ENCODE peak calls at places on chromosomes 3 and 15, in ten cellular contexts. W, Z, G, K, J, L, M, I, H and U are unnamed samples.

GRCh38 chr3:128710816-128711433 is 15.1 kb upstream of the RAB7A start:
- DNase-seq in J (no peak), K (no peak), Z (no peak), H (no peak), M (no peak), L (no peak), W (no peak), G (no peak), I (no peak), U (no peak)

GRCh38 chr3:23712095-23712494 is 93.7 kb upstream of the UBE2E1 start:
- DNase-seq in G (no peak), I (peak; percentile 5), K (no peak), W (no peak), J (no peak), Z (no peak), L (no peak), M (no peak), H (no peak), U (no peak)

GRCh38 chr15:76163429-76164020 is 103.7 kb downstream of the TMEM266 start:
- DNase-seq in I (no peak), K (no peak), G (no peak), Z (no peak), W (no peak), L (no peak), J (peak; percentile 89), M (peak; percentile 79), H (no peak), U (no peak)

GRCh38 chr3:192848371-192849233 is 69.1 kb downstream of the MB21D2 start:
- DNase-seq in I (no peak), G (no peak), H (no peak), K (no peak), W (no peak), L (no peak), M (no peak), J (peak; percentile 42), Z (no peak), U (no peak)

GRCh38 chr3:186843039-186843432 is 526 bp downstream of the ADIPOQ start:
- DNase-seq in H (no peak), J (no peak), G (no peak), W (no peak), Z (no peak), K (no peak), L (no peak), I (no peak), M (no peak), U (no peak)

GRCh38 chr3:139312959-139313358 is 30.9 kb upstream of the MRPS22 start:
- DNase-seq in K (no peak), Z (no peak), I (no peak), W (no peak), G (peak; percentile 32), M (no peak), J (peak; percentile 78), L (no peak), H (no peak), U (no peak)

GRCh38 chr3:180252683-180253082 is 215.9 kb upstream of the PEX5L start:
- DNase-seq in L (no peak), Z (no peak), H (no peak), K (no peak), J (no peak), W (no peak), M (no peak), G (no peak), I (no peak), U (no peak)

GRCh38 chr3:18389108-18389733 is 35.9 kb downstream of the SATB1 start:
- DNase-seq in Z (no peak), L (no peak), I (peak; percentile 12), M (no peak), J (peak; percentile 6), H (peak; percentile 51), G (peak; percentile 31), W (peak; percentile 20), K (no peak), U (no peak)

GRCh38 chr3:154888386-154888785 is 191.7 kb upstream of the MME start:
- DNase-seq in J (no peak), I (no peak), H (no peak), K (no peak), Z (no peak), W (no peak), L (no peak), M (no peak), G (no peak), U (no peak)

GRCh38 chr3:66405701-66406091 is 95.1 kb downstream of the LRIG1 start:
- DNase-seq in M (no peak), H (no peak), K (no peak), Z (no peak), I (peak; percentile 21), L (no peak), G (no peak), J (peak; percentile 60), W (no peak), U (no peak)

GRCh38 chr3:156581954-156582353 is 27.0 kb upstream of the SSR3 start:
- DNase-seq in L (no peak), K (no peak), W (no peak), H (no peak), Z (no peak), I (no peak), J (no peak), G (no peak), M (no peak), U (no peak)

GRCh38 chr3:3356836-3357235 is 177.3 kb upstream of the CRBN start:
- DNase-seq in G (no peak), I (no peak), L (no peak), H (no peak), J (no peak), K (no peak), M (no peak), Z (no peak), W (no peak), U (no peak)

GRCh38 chr15:66698318-66698961 is 3.6 kb upstream of the SMAD6 start:
- DNase-seq in W (no peak), Z (no peak), K (no peak), G (peak; percentile 86), M (peak; percentile 67), I (peak; percentile 72), J (peak; percentile 54), H (no peak), L (no peak), U (no peak)

GRCh38 chr3:134148534-134148933 is 102.1 kb downstream of the RYK start:
- DNase-seq in G (no peak), W (no peak), I (no peak), Z (no peak), H (no peak), K (no peak), J (no peak), L (no peak), M (no peak), U (no peak)